ENCODE peak calls at places on chromosome 4, in four cellular contexts. T is nucleus accumbens, B is hepatocyte, C is LoVo. I is an unnamed sample.

GRCh38 chr4:176189891-176190795 is 5.2 kb downstream of the SPATA4 start:
- DNase-seq in T (no peak), B (no peak), C (no peak), I (no peak)

GRCh38 chr4:71009091-71009490 is 15.6 kb downstream of the DCK start:
- DNase-seq in T (no peak), B (no peak), C (no peak), I (no peak)

GRCh38 chr4:147492761-147493160 is 11.9 kb downstream of the EDNRA start:
- DNase-seq in T (no peak), B (no peak), C (no peak), I (no peak)

GRCh38 chr4:54093609-54094240 is 6.2 kb upstream of the GSX2 start:
- DNase-seq in T (no peak), B (no peak), C (no peak), I (no peak)

GRCh38 chr4:91611786-91612185 is 692.0 kb upstream of the GRID2 start:
- DNase-seq in T (no peak), B (no peak), C (no peak), I (no peak)

GRCh38 chr4:150619032-150619431 is 37.1 kb downstream of the MAB21L2 start:
- DNase-seq in T (no peak), B (no peak), C (no peak), I (no peak)

GRCh38 chr4:82561745-82562552 is at the start of gene TMEM150C:
- DNase-seq in T (no peak), B (peak), C (peak), I (no peak)

GRCh38 chr4:21948347-21949072 is at the start of gene KCNIP4:
- DNase-seq in T (no peak), B (peak), C (no peak), I (no peak)

GRCh38 chr4:168923526-168924194 is 86.4 kb downstream of the CBR4 start:
- DNase-seq in T (no peak), B (peak), C (peak), I (peak)